ENCODE peak calls at places on chromosome 4, in nine cellular contexts. One of them, this sample, is unnamed.

GRCh38 chr4:1241936-1242505 is 6.9 kb downstream of the CTBP1 start:
- DNase-seq in cardiac muscle cell: no peak
- DNase-seq in tibial nerve: no peak
- DNase-seq in cardiac fibroblast: no peak
- DNase-seq in fibroblast of pulmonary artery: no peak
- DNase-seq in HFFc6: no peak
- DNase-seq in suprapubic skin: peak
- DNase-seq in left lung: peak
- DNase-seq in brain microvascular endothelial cell: no peak
- DNase-seq in this sample: no peak

GRCh38 chr4:108055787-108056186 is 66.1 kb downstream of the HADH start:
- DNase-seq in cardiac fibroblast: no peak
- DNase-seq in HFFc6: no peak
- DNase-seq in suprapubic skin: no peak
- DNase-seq in tibial nerve: no peak
- DNase-seq in cardiac muscle cell: no peak
- DNase-seq in fibroblast of pulmonary artery: no peak
- DNase-seq in left lung: no peak
- DNase-seq in brain microvascular endothelial cell: no peak
- DNase-seq in this sample: no peak

GRCh38 chr4:74415602-74416300 is 29.2 kb upstream of the AREG start:
- DNase-seq in fibroblast of pulmonary artery: no peak
- DNase-seq in HFFc6: no peak
- DNase-seq in left lung: no peak
- DNase-seq in cardiac muscle cell: no peak
- DNase-seq in cardiac fibroblast: peak
- DNase-seq in suprapubic skin: no peak
- DNase-seq in brain microvascular endothelial cell: no peak
- DNase-seq in tibial nerve: no peak
- DNase-seq in this sample: no peak

GRCh38 chr4:127143460-127144190 is 489.1 kb upstream of the INTU start:
- DNase-seq in fibroblast of pulmonary artery: peak
- DNase-seq in cardiac muscle cell: peak
- DNase-seq in cardiac fibroblast: peak
- DNase-seq in tibial nerve: no peak
- DNase-seq in brain microvascular endothelial cell: no peak
- DNase-seq in left lung: no peak
- DNase-seq in suprapubic skin: no peak
- DNase-seq in HFFc6: peak
- DNase-seq in this sample: no peak

GRCh38 chr4:153159728-153160221 is 44.5 kb upstream of the TRIM2 start:
- DNase-seq in cardiac fibroblast: peak
- DNase-seq in left lung: no peak
- DNase-seq in suprapubic skin: no peak
- DNase-seq in cardiac muscle cell: peak
- DNase-seq in HFFc6: peak
- DNase-seq in tibial nerve: no peak
- DNase-seq in fibroblast of pulmonary artery: peak
- DNase-seq in brain microvascular endothelial cell: no peak
- DNase-seq in this sample: no peak

GRCh38 chr4:10123227-10124101 is 6.9 kb upstream of the WDR1 start:
- DNase-seq in left lung: no peak
- DNase-seq in suprapubic skin: no peak
- DNase-seq in cardiac fibroblast: peak
- DNase-seq in tibial nerve: no peak
- DNase-seq in brain microvascular endothelial cell: peak
- DNase-seq in HFFc6: no peak
- DNase-seq in cardiac muscle cell: peak
- DNase-seq in fibroblast of pulmonary artery: peak
- DNase-seq in this sample: no peak

GRCh38 chr4:2084316-2084715 is 25.2 kb downstream of the NAT8L start:
- DNase-seq in fibroblast of pulmonary artery: no peak
- DNase-seq in tibial nerve: no peak
- DNase-seq in brain microvascular endothelial cell: no peak
- DNase-seq in suprapubic skin: peak
- DNase-seq in cardiac fibroblast: no peak
- DNase-seq in cardiac muscle cell: no peak
- DNase-seq in HFFc6: no peak
- DNase-seq in left lung: peak
- DNase-seq in this sample: peak

GRCh38 chr4:53656421-53656981 is 65.2 kb upstream of the LNX1 start:
- DNase-seq in cardiac fibroblast: peak
- DNase-seq in suprapubic skin: no peak
- DNase-seq in left lung: no peak
- DNase-seq in cardiac muscle cell: peak
- DNase-seq in brain microvascular endothelial cell: no peak
- DNase-seq in HFFc6: peak
- DNase-seq in tibial nerve: no peak
- DNase-seq in fibroblast of pulmonary artery: peak
- DNase-seq in this sample: no peak

GRCh38 chr4:111960241-111960667 is 185.0 kb upstream of the FAM241A start:
- DNase-seq in HFFc6: peak
- DNase-seq in left lung: no peak
- DNase-seq in tibial nerve: no peak
- DNase-seq in suprapubic skin: no peak
- DNase-seq in fibroblast of pulmonary artery: peak
- DNase-seq in cardiac fibroblast: no peak
- DNase-seq in cardiac muscle cell: no peak
- DNase-seq in brain microvascular endothelial cell: peak
- DNase-seq in this sample: no peak

GRCh38 chr4:138297743-138298405 is 55.7 kb upstream of the SLC7A11 start:
- DNase-seq in fibroblast of pulmonary artery: no peak
- DNase-seq in left lung: no peak
- DNase-seq in tibial nerve: no peak
- DNase-seq in brain microvascular endothelial cell: no peak
- DNase-seq in HFFc6: peak
- DNase-seq in cardiac fibroblast: no peak
- DNase-seq in suprapubic skin: no peak
- DNase-seq in cardiac muscle cell: no peak
- DNase-seq in this sample: no peak

GRCh38 chr4:54840992-54841768 is 183.4 kb downstream of the KIT start:
- DNase-seq in cardiac muscle cell: peak
- DNase-seq in suprapubic skin: no peak
- DNase-seq in cardiac fibroblast: peak
- DNase-seq in HFFc6: peak
- DNase-seq in brain microvascular endothelial cell: peak
- DNase-seq in tibial nerve: no peak
- DNase-seq in fibroblast of pulmonary artery: peak
- DNase-seq in left lung: no peak
- DNase-seq in this sample: no peak

GRCh38 chr4:139798456-139798855 is 132.8 kb downstream of the MGST2 start:
- DNase-seq in suprapubic skin: no peak
- DNase-seq in cardiac fibroblast: no peak
- DNase-seq in HFFc6: no peak
- DNase-seq in cardiac muscle cell: no peak
- DNase-seq in brain microvascular endothelial cell: no peak
- DNase-seq in tibial nerve: no peak
- DNase-seq in left lung: no peak
- DNase-seq in fibroblast of pulmonary artery: no peak
- DNase-seq in this sample: no peak

GRCh38 chr4:116016201-116016600 is 902.8 kb upstream of the NDST4 start:
- DNase-seq in fibroblast of pulmonary artery: no peak
- DNase-seq in cardiac muscle cell: peak
- DNase-seq in cardiac fibroblast: peak
- DNase-seq in brain microvascular endothelial cell: peak
- DNase-seq in suprapubic skin: no peak
- DNase-seq in left lung: no peak
- DNase-seq in tibial nerve: no peak
- DNase-seq in HFFc6: no peak
- DNase-seq in this sample: no peak

GRCh38 chr4:54961357-54961975 is 163.9 kb downstream of the KDR start:
- DNase-seq in fibroblast of pulmonary artery: peak
- DNase-seq in brain microvascular endothelial cell: peak
- DNase-seq in suprapubic skin: no peak
- DNase-seq in HFFc6: peak
- DNase-seq in tibial nerve: no peak
- DNase-seq in cardiac muscle cell: peak
- DNase-seq in cardiac fibroblast: peak
- DNase-seq in left lung: no peak
- DNase-seq in this sample: no peak

GRCh38 chr4:176303938-176304337 is 15.8 kb upstream of the SPCS3 start:
- DNase-seq in suprapubic skin: no peak
- DNase-seq in brain microvascular endothelial cell: no peak
- DNase-seq in fibroblast of pulmonary artery: no peak
- DNase-seq in cardiac muscle cell: no peak
- DNase-seq in HFFc6: no peak
- DNase-seq in cardiac fibroblast: no peak
- DNase-seq in left lung: no peak
- DNase-seq in tibial nerve: no peak
- DNase-seq in this sample: no peak

GRCh38 chr4:146472404-146472803 is 49.3 kb downstream of the SLC10A7 start:
- DNase-seq in tibial nerve: no peak
- DNase-seq in brain microvascular endothelial cell: no peak
- DNase-seq in cardiac fibroblast: no peak
- DNase-seq in left lung: no peak
- DNase-seq in HFFc6: no peak
- DNase-seq in cardiac muscle cell: no peak
- DNase-seq in fibroblast of pulmonary artery: no peak
- DNase-seq in suprapubic skin: no peak
- DNase-seq in this sample: no peak

GRCh38 chr4:66182651-66183050 is 512.4 kb upstream of the EPHA5 start:
- DNase-seq in HFFc6: no peak
- DNase-seq in cardiac muscle cell: no peak
- DNase-seq in brain microvascular endothelial cell: no peak
- DNase-seq in cardiac fibroblast: no peak
- DNase-seq in left lung: no peak
- DNase-seq in suprapubic skin: no peak
- DNase-seq in fibroblast of pulmonary artery: no peak
- DNase-seq in tibial nerve: no peak
- DNase-seq in this sample: no peak

DNA sequence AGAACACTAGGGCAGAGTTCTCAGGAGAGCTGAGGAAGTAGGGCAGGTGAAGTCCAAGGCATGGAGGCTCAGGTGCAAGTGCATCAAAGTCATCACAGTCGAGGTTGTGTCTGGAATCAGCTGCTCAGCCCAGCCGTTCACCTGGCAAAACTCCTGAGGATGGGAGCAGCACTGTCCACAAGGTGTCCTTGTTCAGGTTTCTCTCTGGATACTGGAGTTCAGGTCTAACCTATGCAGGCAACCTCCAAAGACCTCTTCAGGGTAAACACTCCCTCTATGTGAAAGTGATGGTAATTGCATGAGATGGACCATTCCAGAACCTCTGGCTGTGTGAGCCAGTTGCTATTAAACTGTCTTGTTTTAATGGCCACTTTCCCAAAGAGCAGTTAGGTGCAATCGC is 120.2 kb upstream of the PSAPL1 start:
- DNase-seq in fibroblast of pulmonary artery: no peak
- DNase-seq in tibial nerve: no peak
- DNase-seq in suprapubic skin: no peak
- DNase-seq in left lung: no peak
- DNase-seq in brain microvascular endothelial cell: no peak
- DNase-seq in cardiac fibroblast: no peak
- DNase-seq in HFFc6: no peak
- DNase-seq in cardiac muscle cell: no peak
- DNase-seq in this sample: no peak
- TF ChIP-seq CTCF in fibroblast of pulmonary artery: no peak
- TF ChIP-seq CTCF in tibial nerve: no peak
- TF ChIP-seq CTCF in suprapubic skin: no peak
- TF ChIP-seq CTCF in left lung: no peak
- TF ChIP-seq CTCF in brain microvascular endothelial cell: no peak
- TF ChIP-seq CTCF in cardiac fibroblast: no peak
- TF ChIP-seq CTCF in HFFc6: peak
- TF ChIP-seq CTCF in cardiac muscle cell: no peak
- TF ChIP-seq CTCF in this sample: no peak

GRCh38 chr4:84158670-84159069 is 340.4 kb downstream of the NKX6-1 start:
- DNase-seq in cardiac muscle cell: no peak
- DNase-seq in cardiac fibroblast: no peak
- DNase-seq in left lung: no peak
- DNase-seq in fibroblast of pulmonary artery: no peak
- DNase-seq in suprapubic skin: no peak
- DNase-seq in brain microvascular endothelial cell: no peak
- DNase-seq in HFFc6: no peak
- DNase-seq in tibial nerve: no peak
- DNase-seq in this sample: no peak

DNA sequence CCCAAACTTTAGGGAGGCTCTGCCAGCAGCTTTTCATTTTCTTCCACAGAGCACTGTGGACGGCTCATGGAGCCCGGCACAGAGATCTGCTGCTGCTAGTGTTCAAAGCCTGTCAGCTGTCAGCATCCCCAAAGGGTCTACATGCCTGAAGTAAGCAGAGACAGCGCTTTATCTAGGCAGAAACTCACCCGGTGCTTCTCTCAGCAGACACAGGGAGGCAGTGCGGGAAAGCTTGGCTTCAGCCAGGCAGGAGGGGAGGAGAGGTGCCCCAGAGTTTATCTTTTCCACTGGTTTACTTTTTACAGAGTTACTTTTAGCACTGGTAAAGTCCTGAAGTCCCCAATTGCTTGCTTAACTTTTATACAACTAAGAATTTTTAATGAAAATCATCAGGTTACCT is 339.3 kb downstream of the NKX6-1 start:
- DNase-seq in left lung: no peak
- DNase-seq in cardiac muscle cell: no peak
- DNase-seq in suprapubic skin: no peak
- DNase-seq in HFFc6: no peak
- DNase-seq in fibroblast of pulmonary artery: no peak
- DNase-seq in cardiac fibroblast: no peak
- DNase-seq in tibial nerve: no peak
- DNase-seq in brain microvascular endothelial cell: peak
- DNase-seq in this sample: peak
- TF ChIP-seq CTCF in left lung: no peak
- TF ChIP-seq CTCF in cardiac muscle cell: no peak
- TF ChIP-seq CTCF in suprapubic skin: no peak
- TF ChIP-seq CTCF in HFFc6: peak
- TF ChIP-seq CTCF in fibroblast of pulmonary artery: no peak
- TF ChIP-seq CTCF in cardiac fibroblast: no peak
- TF ChIP-seq CTCF in tibial nerve: no peak
- TF ChIP-seq CTCF in brain microvascular endothelial cell: peak
- TF ChIP-seq CTCF in this sample: no peak

GRCh38 chr4:7693711-7694110 is 245.9 kb downstream of the AFAP1 start:
- DNase-seq in cardiac fibroblast: no peak
- DNase-seq in suprapubic skin: no peak
- DNase-seq in brain microvascular endothelial cell: no peak
- DNase-seq in cardiac muscle cell: no peak
- DNase-seq in left lung: peak
- DNase-seq in fibroblast of pulmonary artery: no peak
- DNase-seq in HFFc6: no peak
- DNase-seq in tibial nerve: no peak
- DNase-seq in this sample: no peak
- TF ChIP-seq CTCF in cardiac fibroblast: no peak
- TF ChIP-seq CTCF in suprapubic skin: no peak
- TF ChIP-seq CTCF in brain microvascular endothelial cell: no peak
- TF ChIP-seq CTCF in cardiac muscle cell: no peak
- TF ChIP-seq CTCF in left lung: no peak
- TF ChIP-seq CTCF in fibroblast of pulmonary artery: no peak
- TF ChIP-seq CTCF in HFFc6: no peak
- TF ChIP-seq CTCF in tibial nerve: no peak
- TF ChIP-seq CTCF in this sample: no peak

DNA sequence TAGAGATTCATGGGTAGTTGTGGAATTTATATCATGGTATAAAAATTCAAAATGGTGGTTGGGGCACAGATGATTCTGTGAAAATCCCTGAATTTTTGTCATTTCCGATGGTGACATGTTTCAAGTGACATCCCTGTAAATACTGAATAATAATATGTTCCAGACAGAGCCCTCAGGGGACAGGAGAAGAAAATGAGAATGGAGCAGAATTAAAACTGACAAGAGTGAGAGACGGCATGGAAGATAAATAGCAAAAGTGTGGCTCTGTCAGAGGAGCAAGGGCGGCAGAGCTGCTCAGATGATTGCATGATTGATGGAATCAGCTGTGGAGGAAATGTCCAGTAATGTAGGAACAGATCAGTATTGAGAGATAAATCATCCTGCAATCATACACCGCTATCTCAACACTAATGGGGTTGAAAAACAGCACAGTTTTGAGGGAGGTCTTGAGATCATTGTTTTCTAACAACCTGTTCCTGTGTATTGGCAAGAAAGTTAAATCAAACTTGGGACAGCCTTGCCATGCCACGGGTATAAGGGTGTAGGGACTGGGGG is 350.3 kb downstream of the STIM2 start:
- DNase-seq in cardiac muscle cell: no peak
- DNase-seq in suprapubic skin: no peak
- DNase-seq in brain microvascular endothelial cell: no peak
- DNase-seq in cardiac fibroblast: no peak
- DNase-seq in HFFc6: no peak
- DNase-seq in left lung: no peak
- DNase-seq in fibroblast of pulmonary artery: no peak
- DNase-seq in tibial nerve: no peak
- DNase-seq in this sample: no peak
- TF ChIP-seq CTCF in cardiac muscle cell: no peak
- TF ChIP-seq CTCF in suprapubic skin: no peak
- TF ChIP-seq CTCF in brain microvascular endothelial cell: no peak
- TF ChIP-seq CTCF in cardiac fibroblast: no peak
- TF ChIP-seq CTCF in HFFc6: no peak
- TF ChIP-seq CTCF in left lung: no peak
- TF ChIP-seq CTCF in fibroblast of pulmonary artery: no peak
- TF ChIP-seq CTCF in tibial nerve: no peak
- TF ChIP-seq CTCF in this sample: no peak

This sample was measured in mesothelial cell of epicardium.